ENCODE peak calls at places on chromosomes 7 and 10, in five cellular contexts. One of them, this sample, is unnamed.

GRCh38 chr10:4983615-4984216 is 19.9 kb downstream of the AKR1C2 start:
- DNase-seq in lower leg skin: no peak
- DNase-seq in astrocyte of the spinal cord: no peak
- DNase-seq in neural crest cell: no peak
- DNase-seq in lower lobe of right lung: no peak
- DNase-seq in this sample: no peak

GRCh38 chr10:14588084-14588937 is 186.4 kb downstream of the FAM107B start:
- DNase-seq in neural crest cell: no peak
- DNase-seq in lower leg skin: no peak
- DNase-seq in astrocyte of the spinal cord: peak; percentile 84
- DNase-seq in lower lobe of right lung: no peak
- DNase-seq in this sample: peak; percentile 62

GRCh38 chr10:127854769-127855583 is 37.8 kb downstream of the CLRN3 start:
- DNase-seq in astrocyte of the spinal cord: no peak
- DNase-seq in lower lobe of right lung: no peak
- DNase-seq in lower leg skin: no peak
- DNase-seq in neural crest cell: no peak
- DNase-seq in this sample: no peak

GRCh38 chr7:23863209-23863798 is 153.3 kb downstream of the STK31 start:
- DNase-seq in lower lobe of right lung: no peak
- DNase-seq in neural crest cell: no peak
- DNase-seq in lower leg skin: no peak
- DNase-seq in astrocyte of the spinal cord: peak; percentile 41
- DNase-seq in this sample: no peak

GRCh38 chr7:22582860-22583640 is 83.1 kb upstream of the STEAP1B start:
- DNase-seq in lower leg skin: no peak
- DNase-seq in neural crest cell: no peak
- DNase-seq in astrocyte of the spinal cord: peak; percentile 85
- DNase-seq in lower lobe of right lung: peak; percentile 69
- DNase-seq in this sample: no peak

GRCh38 chr7:19133390-19133789 is 11.8 kb downstream of the FERD3L start:
- DNase-seq in lower lobe of right lung: no peak
- DNase-seq in lower leg skin: no peak
- DNase-seq in astrocyte of the spinal cord: no peak
- DNase-seq in neural crest cell: no peak
- DNase-seq in this sample: no peak

GRCh38 chr10:89351402-89352038 is 23.7 kb downstream of the IFIT3 start:
- DNase-seq in lower leg skin: no peak
- DNase-seq in astrocyte of the spinal cord: peak; percentile 62
- DNase-seq in neural crest cell: no peak
- DNase-seq in lower lobe of right lung: no peak
- DNase-seq in this sample: no peak

GRCh38 chr7:11161499-11161898 is 187.8 kb downstream of the PHF14 start:
- DNase-seq in lower leg skin: no peak
- DNase-seq in astrocyte of the spinal cord: no peak
- DNase-seq in neural crest cell: no peak
- DNase-seq in lower lobe of right lung: no peak
- DNase-seq in this sample: no peak

GRCh38 chr7:228610-229009 is 36.2 kb downstream of the FAM20C start:
- DNase-seq in lower leg skin: no peak
- DNase-seq in neural crest cell: no peak
- DNase-seq in astrocyte of the spinal cord: no peak
- DNase-seq in lower lobe of right lung: no peak
- DNase-seq in this sample: no peak

GRCh38 chr7:106092204-106092603 is 19.9 kb downstream of the SYPL1 start:
- DNase-seq in neural crest cell: no peak
- DNase-seq in lower lobe of right lung: no peak
- DNase-seq in lower leg skin: no peak
- DNase-seq in astrocyte of the spinal cord: no peak
- DNase-seq in this sample: no peak

GRCh38 chr7:128876127-128876526 is 13.5 kb downstream of the ATP6V1F start:
- DNase-seq in lower lobe of right lung: no peak
- DNase-seq in lower leg skin: no peak
- DNase-seq in astrocyte of the spinal cord: no peak
- DNase-seq in neural crest cell: no peak
- DNase-seq in this sample: no peak

GRCh38 chr7:23472046-23472445 is 1.8 kb upstream of the IGF2BP3 start:
- DNase-seq in lower lobe of right lung: no peak
- DNase-seq in neural crest cell: no peak
- DNase-seq in lower leg skin: no peak
- DNase-seq in astrocyte of the spinal cord: no peak
- DNase-seq in this sample: no peak

GRCh38 chr7:97373743-97374142 is 256.2 kb downstream of the SDHAF3 start:
- DNase-seq in neural crest cell: no peak
- DNase-seq in lower leg skin: no peak
- DNase-seq in lower lobe of right lung: no peak
- DNase-seq in astrocyte of the spinal cord: no peak
- DNase-seq in this sample: no peak

GRCh38 chr10:50625663-50626062 is 1.9 kb upstream of the SGMS1 start:
- DNase-seq in astrocyte of the spinal cord: peak; percentile 18
- DNase-seq in lower leg skin: no peak
- DNase-seq in lower lobe of right lung: no peak
- DNase-seq in neural crest cell: no peak
- DNase-seq in this sample: no peak

GRCh38 chr10:5948999-5949759 is 28.2 kb downstream of the IL15RA start:
- DNase-seq in neural crest cell: peak; percentile 38
- DNase-seq in lower lobe of right lung: peak; percentile 66
- DNase-seq in lower leg skin: peak; percentile 42
- DNase-seq in astrocyte of the spinal cord: peak; percentile 64
- DNase-seq in this sample: no peak

GRCh38 chr7:55435466-55435865 is 70.3 kb downstream of the LANCL2 start:
- DNase-seq in lower lobe of right lung: no peak
- DNase-seq in lower leg skin: no peak
- DNase-seq in astrocyte of the spinal cord: no peak
- DNase-seq in neural crest cell: no peak
- DNase-seq in this sample: no peak

GRCh38 chr10:33377658-33378025 is 43.2 kb upstream of the NRP1 start:
- DNase-seq in neural crest cell: no peak
- DNase-seq in lower leg skin: no peak
- DNase-seq in astrocyte of the spinal cord: peak; percentile 59
- DNase-seq in lower lobe of right lung: no peak
- DNase-seq in this sample: no peak

GRCh38 chr10:95242581-95243317 is 48.1 kb downstream of the PDLIM1 start:
- DNase-seq in neural crest cell: peak; percentile 62
- DNase-seq in lower leg skin: no peak
- DNase-seq in astrocyte of the spinal cord: peak; percentile 67
- DNase-seq in lower lobe of right lung: no peak
- DNase-seq in this sample: no peak

GRCh38 chr7:19939746-19940145 is 166.3 kb upstream of the TMEM196 start:
- DNase-seq in lower lobe of right lung: no peak
- DNase-seq in neural crest cell: no peak
- DNase-seq in astrocyte of the spinal cord: peak; percentile 58
- DNase-seq in lower leg skin: no peak
- DNase-seq in this sample: no peak

GRCh38 chr7:75571209-75571608 is 79.1 kb downstream of the SPDYE5 start:
- DNase-seq in lower leg skin: no peak
- DNase-seq in lower lobe of right lung: no peak
- DNase-seq in astrocyte of the spinal cord: no peak
- DNase-seq in neural crest cell: no peak
- DNase-seq in this sample: no peak

GRCh38 chr10:79082631-79083581 is 14.1 kb downstream of the ZMIZ1 start:
- DNase-seq in lower lobe of right lung: no peak
- DNase-seq in lower leg skin: no peak
- DNase-seq in astrocyte of the spinal cord: no peak
- DNase-seq in neural crest cell: no peak
- DNase-seq in this sample: no peak

GRCh38 chr7:20153999-20154398 is 63.2 kb downstream of the MACC1 start:
- DNase-seq in neural crest cell: no peak
- DNase-seq in astrocyte of the spinal cord: no peak
- DNase-seq in lower lobe of right lung: no peak
- DNase-seq in lower leg skin: no peak
- DNase-seq in this sample: no peak

GRCh38 chr7:84039432-84039831 is 155.2 kb downstream of the SEMA3A start:
- DNase-seq in astrocyte of the spinal cord: no peak
- DNase-seq in neural crest cell: no peak
- DNase-seq in lower lobe of right lung: no peak
- DNase-seq in lower leg skin: no peak
- DNase-seq in this sample: no peak

GRCh38 chr7:7989985-7990761 is 21.6 kb downstream of the GLCCI1 start:
- DNase-seq in lower lobe of right lung: no peak
- DNase-seq in neural crest cell: no peak
- DNase-seq in lower leg skin: no peak
- DNase-seq in astrocyte of the spinal cord: no peak
- DNase-seq in this sample: no peak

GRCh38 chr7:108167460-108167859 is 37.3 kb upstream of the LAMB4 start:
- DNase-seq in lower lobe of right lung: no peak
- DNase-seq in lower leg skin: no peak
- DNase-seq in astrocyte of the spinal cord: no peak
- DNase-seq in neural crest cell: no peak
- DNase-seq in this sample: no peak

GRCh38 chr10:73865107-73865458 is 9.3 kb downstream of the CAMK2G start:
- DNase-seq in lower lobe of right lung: no peak
- DNase-seq in neural crest cell: no peak
- DNase-seq in astrocyte of the spinal cord: no peak
- DNase-seq in lower leg skin: no peak
- DNase-seq in this sample: no peak

GRCh38 chr10:1643161-1643910 is 94.0 kb downstream of the ADARB2 start:
- DNase-seq in astrocyte of the spinal cord: no peak
- DNase-seq in lower leg skin: no peak
- DNase-seq in lower lobe of right lung: no peak
- DNase-seq in neural crest cell: peak; percentile 66
- DNase-seq in this sample: no peak

GRCh38 chr7:105675873-105676484 is 94.7 kb upstream of the EFCAB10 start:
- DNase-seq in lower leg skin: no peak
- DNase-seq in lower lobe of right lung: peak; percentile 64
- DNase-seq in astrocyte of the spinal cord: no peak
- DNase-seq in neural crest cell: no peak
- DNase-seq in this sample: peak; percentile 77

GRCh38 chr7:37571806-37572205 is 111.8 kb upstream of the GPR141 start:
- DNase-seq in lower leg skin: no peak
- DNase-seq in neural crest cell: no peak
- DNase-seq in astrocyte of the spinal cord: no peak
- DNase-seq in lower lobe of right lung: no peak
- DNase-seq in this sample: no peak

GRCh38 chr7:50655020-50655419 is 89.8 kb upstream of the DDC start:
- DNase-seq in neural crest cell: no peak
- DNase-seq in lower lobe of right lung: no peak
- DNase-seq in astrocyte of the spinal cord: no peak
- DNase-seq in lower leg skin: peak; percentile 8
- DNase-seq in this sample: no peak

GRCh38 chr7:50657341-50657873 is 92.2 kb upstream of the DDC start:
- DNase-seq in lower leg skin: peak; percentile 75
- DNase-seq in astrocyte of the spinal cord: peak; percentile 57
- DNase-seq in lower lobe of right lung: no peak
- DNase-seq in neural crest cell: no peak
- DNase-seq in this sample: no peak

GRCh38 chr7:50656141-50656895 is 91.1 kb upstream of the DDC start:
- DNase-seq in lower lobe of right lung: no peak
- DNase-seq in neural crest cell: no peak
- DNase-seq in lower leg skin: peak; percentile 11
- DNase-seq in astrocyte of the spinal cord: no peak
- DNase-seq in this sample: no peak

GRCh38 chr7:50653997-50654425 is 88.8 kb upstream of the DDC start:
- DNase-seq in lower lobe of right lung: no peak
- DNase-seq in neural crest cell: no peak
- DNase-seq in astrocyte of the spinal cord: peak; percentile 40
- DNase-seq in lower leg skin: peak; percentile 80
- DNase-seq in this sample: no peak

DNA sequence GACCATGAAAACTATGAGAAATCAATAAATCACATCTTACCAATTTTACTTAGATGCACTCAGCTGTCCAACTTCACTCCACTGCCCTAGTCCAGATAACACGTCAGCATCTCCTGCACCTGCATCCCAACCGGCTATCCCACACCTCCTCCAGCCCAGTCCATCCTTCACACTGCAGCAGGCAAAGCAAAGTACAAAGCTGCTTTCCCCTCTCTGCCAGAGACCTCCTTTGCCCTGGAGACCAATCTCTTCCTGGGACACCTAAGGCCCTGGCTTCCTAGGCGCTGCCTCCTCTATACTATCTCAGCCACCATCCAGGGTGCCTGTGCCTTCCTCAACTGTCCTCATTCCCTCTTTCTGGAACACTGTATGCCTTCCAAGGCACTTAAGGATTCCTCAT is 90.3 kb upstream of the DDC start:
- DNase-seq in neural crest cell: no peak
- DNase-seq in lower leg skin: peak; percentile 8
- DNase-seq in lower lobe of right lung: no peak
- DNase-seq in astrocyte of the spinal cord: no peak
- DNase-seq in this sample: no peak
- TF ChIP-seq CTCF in neural crest cell: no peak
- TF ChIP-seq CTCF in lower leg skin: no peak
- TF ChIP-seq CTCF in lower lobe of right lung: no peak
- TF ChIP-seq CTCF in astrocyte of the spinal cord: no peak
- TF ChIP-seq CTCF in this sample: no peak

GRCh38 chr10:71331736-71332135 is 12.7 kb downstream of the SLC29A3 start:
- DNase-seq in astrocyte of the spinal cord: no peak
- DNase-seq in lower lobe of right lung: no peak
- DNase-seq in neural crest cell: no peak
- DNase-seq in lower leg skin: no peak
- DNase-seq in this sample: no peak
- TF ChIP-seq CTCF in astrocyte of the spinal cord: no peak
- TF ChIP-seq CTCF in lower lobe of right lung: no peak
- TF ChIP-seq CTCF in neural crest cell: no peak
- TF ChIP-seq CTCF in lower leg skin: no peak
- TF ChIP-seq CTCF in this sample: no peak

DNA sequence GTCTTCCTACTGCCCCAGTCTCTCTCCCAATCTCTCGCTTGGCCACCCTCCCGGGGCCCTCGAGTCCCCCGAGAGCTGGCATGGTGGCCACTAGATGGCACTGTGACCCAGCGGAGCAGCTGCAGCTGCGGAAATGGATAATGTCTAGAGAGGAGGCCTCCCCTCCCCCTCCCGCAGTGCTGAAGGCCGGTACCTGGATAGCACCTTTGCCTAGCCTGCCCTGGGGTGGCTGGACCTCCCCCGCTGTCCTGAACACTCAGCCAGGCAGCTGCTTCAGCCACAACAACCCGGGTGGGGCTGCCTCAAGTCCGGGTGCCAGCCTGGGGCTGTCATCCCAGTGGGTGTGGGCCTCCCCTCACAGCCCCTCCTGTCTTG is 65.2 kb downstream of the GOLGA7B start:
- DNase-seq in lower leg skin: peak; percentile 43
- DNase-seq in neural crest cell: peak; percentile 84
- DNase-seq in astrocyte of the spinal cord: peak; percentile 45
- DNase-seq in lower lobe of right lung: peak; percentile 89
- DNase-seq in this sample: no peak
- TF ChIP-seq CTCF in lower leg skin: peak; percentile 28
- TF ChIP-seq CTCF in neural crest cell: peak; percentile 98
- TF ChIP-seq CTCF in astrocyte of the spinal cord: peak; percentile 92
- TF ChIP-seq CTCF in lower lobe of right lung: peak; percentile 91
- TF ChIP-seq CTCF in this sample: peak; percentile 92

GRCh38 chr7:29115753-29116152 is 30.6 kb downstream of the CPVL start:
- DNase-seq in lower lobe of right lung: no peak
- DNase-seq in astrocyte of the spinal cord: no peak
- DNase-seq in neural crest cell: no peak
- DNase-seq in lower leg skin: no peak
- DNase-seq in this sample: no peak

GRCh38 chr7:29116361-29116760 is 30.0 kb downstream of the CPVL start:
- DNase-seq in neural crest cell: no peak
- DNase-seq in lower lobe of right lung: no peak
- DNase-seq in astrocyte of the spinal cord: no peak
- DNase-seq in lower leg skin: no peak
- DNase-seq in this sample: no peak

GRCh38 chr7:29112721-29113120 is 33.6 kb downstream of the CPVL start:
- DNase-seq in neural crest cell: no peak
- DNase-seq in astrocyte of the spinal cord: no peak
- DNase-seq in lower lobe of right lung: no peak
- DNase-seq in lower leg skin: no peak
- DNase-seq in this sample: no peak

GRCh38 chr7:29115130-29115529 is 31.2 kb downstream of the CPVL start:
- DNase-seq in lower leg skin: no peak
- DNase-seq in astrocyte of the spinal cord: no peak
- DNase-seq in lower lobe of right lung: no peak
- DNase-seq in neural crest cell: no peak
- DNase-seq in this sample: no peak

GRCh38 chr7:29113384-29114102 is 32.8 kb downstream of the CPVL start:
- DNase-seq in astrocyte of the spinal cord: peak; percentile 1
- DNase-seq in neural crest cell: no peak
- DNase-seq in lower lobe of right lung: no peak
- DNase-seq in lower leg skin: no peak
- DNase-seq in this sample: no peak
- TF ChIP-seq CTCF in astrocyte of the spinal cord: peak; percentile 27
- TF ChIP-seq CTCF in neural crest cell: peak; percentile 53
- TF ChIP-seq CTCF in lower lobe of right lung: peak; percentile 11
- TF ChIP-seq CTCF in lower leg skin: no peak
- TF ChIP-seq CTCF in this sample: no peak

This sample was measured in CD14-positive monocyte.